ENCODE peak calls at places on chromosomes 2 and 18, in ten cellular contexts. A is activated gamma-delta T cell treated with Interleukin-2 at 50 U/mL for 16 hours, F is HAP-1, Y is body of pancreas, E is EH, Q is AG04449, S is AML-193, L is ovary, X is GM04504, V is NCI-H748 treated with DMSO at 0.1 percent for 48 hours. Z is an unnamed sample.
A peak's percentile ranks its signal among the peaks of the same experiment; 100 is the strongest.

GRCh38 chr2:183409662-183410061 is 285.4 kb downstream of the NUP35 start:
- DNase-seq in X (no peak), S (no peak), A (no peak), F (peak; percentile 58), E (no peak), L (no peak), Y (no peak), V (no peak), Q (no peak), Z (no peak)

GRCh38 chr2:69837533-69837932 is 8.1 kb downstream of the GMCL1 start:
- DNase-seq in F (no peak), L (no peak), Q (no peak), Y (no peak), S (no peak), X (no peak), E (no peak), A (no peak), V (no peak), Z (no peak)

GRCh38 chr2:201411421-201411820 is 39.8 kb downstream of the TRAK2 start:
- DNase-seq in A (no peak), V (no peak), L (no peak), Q (no peak), E (peak; percentile 57), S (no peak), Y (no peak), X (no peak), F (peak; percentile 75), Z (no peak)

GRCh38 chr18:56823986-56824385 is 172.8 kb downstream of the WDR7 start:
- DNase-seq in E (peak; percentile 39), Y (no peak), Q (no peak), V (no peak), L (no peak), X (no peak), S (no peak), F (no peak), A (no peak), Z (no peak)

GRCh38 chr2:217821536-217822147 is 181.2 kb downstream of the TNS1 start:
- DNase-seq in V (no peak), A (no peak), X (no peak), F (no peak), L (no peak), Q (no peak), E (no peak), Y (no peak), S (no peak), Z (no peak)

GRCh38 chr2:241867776-241868420 is 1.6 kb upstream of the RTP5 start:
- DNase-seq in Y (no peak), L (no peak), X (no peak), Q (no peak), A (peak; percentile 75), S (no peak), E (no peak), F (no peak), V (no peak), Z (peak; percentile 64)

GRCh38 chr2:219099319-219099718 is 38.6 kb upstream of the IHH start:
- DNase-seq in F (no peak), L (no peak), S (peak; percentile 59), Y (no peak), V (no peak), E (peak; percentile 74), X (peak; percentile 30), A (no peak), Q (peak; percentile 28), Z (no peak)

GRCh38 chr18:73839441-73839840 is 308.2 kb downstream of the FBXO15 start:
- DNase-seq in S (no peak), F (no peak), Y (no peak), Q (no peak), X (no peak), A (no peak), L (no peak), E (no peak), V (no peak), Z (no peak)

GRCh38 chr2:150188177-150188576 is 299.3 kb downstream of the RND3 start:
- DNase-seq in X (no peak), L (no peak), E (no peak), V (no peak), S (no peak), Y (no peak), F (peak; percentile 40), Q (no peak), A (no peak), Z (no peak)

GRCh38 chr2:63050186-63050915 is at the start of gene OTX1:
- DNase-seq in Y (peak; percentile 81), Q (no peak), F (peak; percentile 87), L (peak; percentile 62), S (peak; percentile 43), V (peak; percentile 58), E (peak; percentile 67), X (no peak), A (no peak), Z (peak; percentile 36)

GRCh38 chr2:126963390-126963789 is 64.7 kb downstream of the TEX51 start:
- DNase-seq in F (no peak), V (no peak), X (no peak), L (no peak), A (no peak), Q (no peak), S (no peak), E (no peak), Y (no peak), Z (no peak)

GRCh38 chr2:233638836-233639235 is 2.6 kb downstream of the UGT1A10 start:
- DNase-seq in F (no peak), S (no peak), X (no peak), V (no peak), Q (no peak), L (no peak), A (no peak), E (no peak), Y (no peak), Z (no peak)

GRCh38 chr2:220034356-220035121 is 407.1 kb downstream of the SLC4A3 start:
- DNase-seq in X (peak; percentile 34), A (no peak), Q (no peak), S (no peak), V (no peak), E (peak; percentile 82), F (no peak), Y (no peak), L (no peak), Z (no peak)

GRCh38 chr2:191693151-191693550 is 15.2 kb downstream of the NABP1 start:
- DNase-seq in A (no peak), S (no peak), F (no peak), E (no peak), X (no peak), Y (no peak), V (no peak), Q (no peak), L (no peak), Z (no peak)

GRCh38 chr2:171798156-171798815 is 95.8 kb downstream of the SLC25A12 start:
- DNase-seq in L (no peak), Y (no peak), F (no peak), S (peak; percentile 91), V (no peak), Q (peak; percentile 28), E (peak; percentile 81), A (no peak), X (peak; percentile 21), Z (no peak)

Z was measured in CD8-positive, alpha-beta memory T cell.